ENCODE peak calls at places on chromosomes 16 and 17, in ten cellular contexts. P is CD8-positive, alpha-beta memory T cell; R is heart left ventricle; U is IMR-90; Y is neural progenitor cell; M is Karpas-422; C is heart right ventricle; H is lower lobe of right lung; J is sigmoid colon; K is mucosa of descending colon. D is an unnamed sample. For H3K4me1, the result is how much of the 10 kb centered on the place peaks cover.

GRCh38 chr17:46063239-46063638 is 64.2 kb downstream of the STH start:
- DNase-seq in P (no peak), R (no peak), U (peak), Y (no peak), M (no peak), C (no peak), H (no peak), J (no peak), K (no peak), D (no peak)

GRCh38 chr16:28291651-28292626 is at the start of gene SBK1:
- DNase-seq in P (peak), R (peak), U (peak), Y (peak), M (peak), C (peak), H (peak), J (peak), K (peak), D (peak)

GRCh38 chr17:56598471-56598870 is 5.0 kb downstream of the NOG start:
- DNase-seq in P (no peak), R (no peak), U (peak), Y (no peak), M (no peak), C (no peak), H (no peak), J (no peak), K (no peak), D (no peak)

GRCh38 chr16:2817496-2818277 is 650 bp downstream of the PRSS21 start:
- DNase-seq in P (no peak), R (no peak), U (no peak), Y (no peak), M (no peak), C (no peak), H (peak), J (peak), K (peak), D (no peak)

GRCh38 chr16:58442547-58442946 is 50.3 kb downstream of the GINS3 start:
- DNase-seq in P (no peak), R (no peak), U (no peak), Y (no peak), M (no peak), C (no peak), H (no peak), J (no peak), K (no peak), D (no peak)

GRCh38 chr16:56871172-56871593 is 6.2 kb downstream of the SLC12A3 start:
- DNase-seq in P (no peak), R (no peak), U (peak), Y (no peak), M (no peak), C (no peak), H (no peak), J (no peak), K (peak), D (peak)

GRCh38 chr17:42579794-42580551 is 2.4 kb upstream of the PSMC3IP start:
- DNase-seq in P (no peak), R (peak), U (no peak), Y (no peak), M (no peak), C (no peak), H (no peak), J (no peak), K (no peak), D (no peak)

GRCh38 chr16:17370233-17371013 is 100.3 kb downstream of the XYLT1 start:
- DNase-seq in P (no peak), R (no peak), U (peak), Y (no peak), M (no peak), C (no peak), H (no peak), J (no peak), K (no peak), D (no peak)

GRCh38 chr17:45269912-45270311 is 8.0 kb upstream of the SPATA32 start:
- DNase-seq in P (no peak), R (no peak), U (no peak), Y (no peak), M (no peak), C (no peak), H (no peak), J (no peak), K (no peak), D (no peak)

GRCh38 chr16:30377812-30378235 is 3.2 kb downstream of the MYL11 start:
- DNase-seq in P (peak), R (peak), U (peak), Y (peak), M (peak), C (peak), H (peak), J (peak), K (peak), D (peak)

GRCh38 chr17:17837380-17837821 is 615 bp upstream of the SREBF1 start:
- DNase-seq in P (no peak), R (no peak), U (peak), Y (peak), M (peak), C (peak), H (no peak), J (peak), K (peak), D (peak)

GRCh38 chr16:15907863-15908478 is 19.6 kb upstream of the CEP20 start:
- DNase-seq in P (no peak), R (no peak), U (peak), Y (peak), M (peak), C (no peak), H (no peak), J (peak), K (no peak), D (peak)

GRCh38 chr17:68020451-68020779 is 15.1 kb upstream of the KPNA2 start:
- DNase-seq in P (no peak), R (no peak), U (no peak), Y (no peak), M (no peak), C (no peak), H (no peak), J (no peak), K (no peak), D (no peak)

GRCh38 chr16:1870365-1871082 is 1.4 kb downstream of the MEIOB start:
- DNase-seq in P (no peak), R (no peak), U (peak), Y (no peak), M (no peak), C (no peak), H (no peak), J (no peak), K (no peak), D (no peak)

GRCh38 chr16:51773051-51773450 is 622.0 kb upstream of the SALL1 start:
- DNase-seq in P (no peak), R (no peak), U (no peak), Y (no peak), M (no peak), C (no peak), H (no peak), J (no peak), K (no peak), D (no peak)

GRCh38 chr17:1366234-1366633 is 33.8 kb downstream of the YWHAE start:
- DNase-seq in P (no peak), R (no peak), U (no peak), Y (no peak), M (no peak), C (no peak), H (no peak), J (no peak), K (no peak), D (no peak)

GRCh38 chr17:1360975-1361374 is 39.0 kb downstream of the YWHAE start:
- DNase-seq in P (no peak), R (no peak), U (no peak), Y (no peak), M (no peak), C (no peak), H (no peak), J (no peak), K (no peak), D (no peak)

GRCh38 chr17:1365445-1366039 is 34.5 kb downstream of the YWHAE start:
- DNase-seq in P (peak), R (no peak), U (peak), Y (peak), M (peak), C (peak), H (peak), J (peak), K (no peak), D (peak)

GRCh38 chr17:1362964-1363363 is 37.1 kb downstream of the YWHAE start:
- DNase-seq in P (no peak), R (no peak), U (no peak), Y (no peak), M (peak), C (peak), H (no peak), J (no peak), K (no peak), D (peak)

DNA sequence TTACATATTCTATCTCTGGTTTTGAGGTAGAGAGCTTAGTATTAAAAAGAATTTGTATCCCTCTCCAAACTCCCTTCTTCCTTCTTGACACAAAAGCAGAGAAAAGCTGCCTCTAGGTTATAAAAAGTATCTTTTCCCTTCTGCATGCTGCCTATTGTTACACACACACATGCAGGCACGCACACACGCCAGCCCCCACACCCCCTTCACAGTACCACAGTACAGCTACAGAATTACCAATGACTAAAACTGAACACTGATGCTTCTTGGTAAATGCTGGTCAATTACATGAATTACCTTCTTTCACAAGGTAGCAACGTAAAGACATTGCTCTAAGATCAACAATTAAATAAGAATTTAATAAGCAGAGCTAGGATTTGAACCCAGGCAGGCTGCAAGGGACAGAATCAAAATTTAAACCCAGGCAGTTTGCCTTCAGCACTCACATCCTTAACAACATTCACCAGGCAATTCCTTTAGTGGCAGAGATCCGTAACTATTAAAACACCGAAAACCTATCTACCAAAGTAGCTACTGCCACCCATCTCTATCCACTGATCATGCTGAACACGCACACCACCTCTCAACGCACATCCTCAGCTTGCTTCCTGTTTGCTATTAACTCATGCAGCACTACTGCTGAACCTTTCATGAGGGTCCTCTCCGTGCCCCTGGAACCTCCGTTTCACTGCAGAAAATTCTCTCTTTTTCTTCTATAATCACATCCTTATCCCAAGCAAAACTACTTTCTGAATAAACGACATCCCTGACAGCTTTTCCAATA is 37.8 kb downstream of the YWHAE start:
- DNase-seq in P (no peak), R (no peak), U (no peak), Y (no peak), M (no peak), C (no peak), H (no peak), J (no peak), K (no peak), D (no peak)
- H3K4me1 ChIP-seq in P (under half), R (under half), U (under half), Y (under half), M (under half), C (half or more), H (half or more), J (half or more), K (under half), D (under half)

DNA sequence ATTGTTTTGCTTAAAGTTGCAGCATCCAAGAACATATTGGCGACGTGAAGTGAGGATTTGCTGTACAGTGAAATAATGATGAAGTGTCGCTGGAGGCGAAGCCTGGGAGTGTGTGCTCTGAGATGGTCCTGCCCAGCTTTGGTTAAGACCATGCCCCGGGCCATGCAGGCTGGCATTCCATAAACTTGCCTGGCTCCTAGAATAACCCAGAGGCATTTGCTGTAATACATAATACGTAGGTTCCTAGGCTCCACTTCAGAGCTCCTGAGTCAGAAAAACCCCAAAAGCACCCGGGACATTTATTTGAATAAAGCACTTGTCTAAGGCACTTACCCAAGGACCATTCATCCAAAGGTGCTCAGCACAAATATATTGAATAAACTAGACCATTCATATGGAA is 279.3 kb downstream of the ABCC12 start:
- DNase-seq in P (no peak), R (no peak), U (no peak), Y (no peak), M (no peak), C (no peak), H (no peak), J (no peak), K (no peak), D (no peak)
- H3K4me1 ChIP-seq in P (under half), R (under half), U (under half), Y (under half), M (under half), C (under half), H (under half), J (under half), K (under half), D (under half)

DNA sequence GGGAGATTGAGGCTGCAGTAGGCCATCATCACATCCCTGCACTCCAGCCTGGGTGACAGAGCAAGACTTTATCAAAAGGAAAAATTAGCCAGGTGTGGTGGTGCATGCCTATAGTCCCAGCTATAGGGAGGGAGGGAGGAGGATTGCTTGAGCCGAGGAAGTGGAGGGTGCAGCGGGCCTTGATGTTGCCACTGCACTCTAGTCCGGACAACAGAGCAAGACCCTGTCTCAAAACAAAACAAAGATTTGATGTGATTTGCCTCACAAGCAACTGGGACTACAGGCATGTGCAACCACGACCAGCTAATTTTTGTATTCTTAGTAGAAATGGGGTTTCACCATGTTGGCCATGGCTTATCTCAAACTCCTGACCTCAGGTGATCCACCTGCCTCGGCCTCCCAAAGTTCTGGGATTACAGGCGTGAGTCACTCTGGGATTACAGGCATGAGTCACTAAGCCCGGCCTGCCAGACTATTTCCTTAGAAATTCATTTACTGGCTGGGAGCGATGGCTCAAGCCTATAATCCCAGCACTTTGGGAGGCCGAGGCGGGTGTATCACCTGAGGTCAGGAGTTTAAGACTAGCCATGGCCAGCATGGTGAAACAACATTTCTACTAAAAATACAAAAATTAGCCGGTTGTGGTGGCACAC is 11.5 kb downstream of the UBE2G1 start:
- DNase-seq in P (no peak), R (no peak), U (no peak), Y (no peak), M (no peak), C (no peak), H (no peak), J (no peak), K (peak), D (no peak)
- H3K4me1 ChIP-seq in P (half or more), R (under half), U (under half), Y (under half), M (half or more), C (half or more), H (under half), J (under half), K (under half), D (under half)

GRCh38 chr17:63479495-63480184 is 2.8 kb downstream of the ACE start:
- DNase-seq in P (no peak), R (peak), U (no peak), Y (no peak), M (no peak), C (no peak), H (no peak), J (no peak), K (no peak), D (no peak)
- H3K4me1 ChIP-seq in P (under half), R (under half), U (under half), Y (under half), M (half or more), C (half or more), H (half or more), J (under half), K (under half), D (under half)

GRCh38 chr16:88834670-88835069 is 22.1 kb downstream of the GALNS start:
- DNase-seq in P (no peak), R (no peak), U (no peak), Y (no peak), M (no peak), C (no peak), H (no peak), J (no peak), K (no peak), D (no peak)
- H3K4me1 ChIP-seq in P (under half), R (under half), U (under half), Y (under half), M (under half), C (under half), H (under half), J (under half), K (under half), D (under half)